ENCODE peak calls at places on chromosomes 12 and 14, in six cellular contexts. One of them, this sample, is unnamed.

GRCh38 chr14:35402323-35403084 is 2.0 kb downstream of the NFKBIA start:
- DNase-seq in Caco-2: no peak
- DNase-seq in MM.1S: no peak
- DNase-seq in PC-9: no peak
- DNase-seq in ascending aorta: no peak
- DNase-seq in tibial nerve: no peak
- DNase-seq in this sample: no peak

GRCh38 chr12:62123721-62124203 is 136.4 kb upstream of the USP15 start:
- DNase-seq in Caco-2: peak; percentile 36
- DNase-seq in MM.1S: peak; percentile 54
- DNase-seq in PC-9: no peak
- DNase-seq in ascending aorta: peak; percentile 67
- DNase-seq in tibial nerve: no peak
- DNase-seq in this sample: peak; percentile 18

GRCh38 chr12:116346751-116347150 is 69.3 kb upstream of the MED13L start:
- DNase-seq in Caco-2: no peak
- DNase-seq in MM.1S: no peak
- DNase-seq in PC-9: peak; percentile 43
- DNase-seq in ascending aorta: peak; percentile 72
- DNase-seq in tibial nerve: no peak
- DNase-seq in this sample: peak; percentile 76

GRCh38 chr14:29709490-29709889 is 218.2 kb downstream of the PRKD1 start:
- DNase-seq in Caco-2: no peak
- DNase-seq in MM.1S: no peak
- DNase-seq in PC-9: no peak
- DNase-seq in ascending aorta: no peak
- DNase-seq in tibial nerve: no peak
- DNase-seq in this sample: no peak

GRCh38 chr12:105955976-105956375 is 182.8 kb downstream of the NUAK1 start:
- DNase-seq in Caco-2: no peak
- DNase-seq in MM.1S: no peak
- DNase-seq in PC-9: no peak
- DNase-seq in ascending aorta: no peak
- DNase-seq in tibial nerve: no peak
- DNase-seq in this sample: no peak

GRCh38 chr14:63205281-63205575 is 985 bp downstream of the RHOJ start:
- DNase-seq in Caco-2: no peak
- DNase-seq in MM.1S: no peak
- DNase-seq in PC-9: no peak
- DNase-seq in ascending aorta: no peak
- DNase-seq in tibial nerve: no peak
- DNase-seq in this sample: no peak

GRCh38 chr14:83071888-83072501 is 1538.3 kb upstream of the SEL1L start:
- DNase-seq in Caco-2: no peak
- DNase-seq in MM.1S: peak; percentile 51
- DNase-seq in PC-9: no peak
- DNase-seq in ascending aorta: no peak
- DNase-seq in tibial nerve: no peak
- DNase-seq in this sample: no peak

GRCh38 chr12:124322271-124322998 is 27.5 kb downstream of the RFLNA start:
- DNase-seq in Caco-2: no peak
- DNase-seq in MM.1S: no peak
- DNase-seq in PC-9: no peak
- DNase-seq in ascending aorta: no peak
- DNase-seq in tibial nerve: no peak
- DNase-seq in this sample: no peak

GRCh38 chr12:103800252-103800771 is 40.7 kb downstream of the NT5DC3 start:
- DNase-seq in Caco-2: no peak
- DNase-seq in MM.1S: no peak
- DNase-seq in PC-9: peak; percentile 65
- DNase-seq in ascending aorta: peak; percentile 82
- DNase-seq in tibial nerve: peak; percentile 50
- DNase-seq in this sample: peak; percentile 63

GRCh38 chr14:101131451-101131916 is 228.0 kb upstream of the RTL1 start:
- DNase-seq in Caco-2: no peak
- DNase-seq in MM.1S: no peak
- DNase-seq in PC-9: no peak
- DNase-seq in ascending aorta: no peak
- DNase-seq in tibial nerve: no peak
- DNase-seq in this sample: no peak

GRCh38 chr14:22380511-22381455 is 208.2 kb downstream of the DAD1 start:
- DNase-seq in Caco-2: no peak
- DNase-seq in MM.1S: no peak
- DNase-seq in PC-9: no peak
- DNase-seq in ascending aorta: no peak
- DNase-seq in tibial nerve: no peak
- DNase-seq in this sample: no peak

GRCh38 chr12:74415633-74416032 is 122.0 kb upstream of the ATXN7L3B start:
- DNase-seq in Caco-2: no peak
- DNase-seq in MM.1S: peak; percentile 53
- DNase-seq in PC-9: no peak
- DNase-seq in ascending aorta: no peak
- DNase-seq in tibial nerve: no peak
- DNase-seq in this sample: no peak

GRCh38 chr12:108852674-108853073 is 4.7 kb downstream of the SSH1 start:
- DNase-seq in Caco-2: no peak
- DNase-seq in MM.1S: no peak
- DNase-seq in PC-9: no peak
- DNase-seq in ascending aorta: no peak
- DNase-seq in tibial nerve: no peak
- DNase-seq in this sample: no peak

GRCh38 chr12:99722690-99723486 is 75.3 kb downstream of the GARIN6 start:
- DNase-seq in Caco-2: no peak
- DNase-seq in MM.1S: no peak
- DNase-seq in PC-9: no peak
- DNase-seq in ascending aorta: no peak
- DNase-seq in tibial nerve: no peak
- DNase-seq in this sample: no peak

GRCh38 chr12:89346741-89347324 is 5.5 kb downstream of the DUSP6 start:
- DNase-seq in Caco-2: no peak
- DNase-seq in MM.1S: no peak
- DNase-seq in PC-9: no peak
- DNase-seq in ascending aorta: no peak
- DNase-seq in tibial nerve: no peak
- DNase-seq in this sample: no peak

GRCh38 chr12:54442071-54442470 is 23.0 kb upstream of the ITGA5 start:
- DNase-seq in Caco-2: no peak
- DNase-seq in MM.1S: no peak
- DNase-seq in PC-9: no peak
- DNase-seq in ascending aorta: no peak
- DNase-seq in tibial nerve: no peak
- DNase-seq in this sample: no peak

GRCh38 chr12:132218915-132219314 is 74.7 kb downstream of the NOC4L start:
- DNase-seq in Caco-2: peak; percentile 61
- DNase-seq in MM.1S: peak; percentile 18
- DNase-seq in PC-9: no peak
- DNase-seq in ascending aorta: no peak
- DNase-seq in tibial nerve: no peak
- DNase-seq in this sample: no peak

GRCh38 chr12:113152835-113153814 is 3.6 kb downstream of the CFAP73 start:
- DNase-seq in Caco-2: peak; percentile 75
- DNase-seq in MM.1S: peak; percentile 49
- DNase-seq in PC-9: peak; percentile 67
- DNase-seq in ascending aorta: no peak
- DNase-seq in tibial nerve: peak; percentile 32
- DNase-seq in this sample: no peak
- TF ChIP-seq CTCF in Caco-2: peak; percentile 75
- TF ChIP-seq CTCF in MM.1S: peak; percentile 33
- TF ChIP-seq CTCF in PC-9: peak; percentile 56
- TF ChIP-seq CTCF in ascending aorta: no peak
- TF ChIP-seq CTCF in tibial nerve: peak; percentile 13
- TF ChIP-seq CTCF in this sample: peak; percentile 38

DNA sequence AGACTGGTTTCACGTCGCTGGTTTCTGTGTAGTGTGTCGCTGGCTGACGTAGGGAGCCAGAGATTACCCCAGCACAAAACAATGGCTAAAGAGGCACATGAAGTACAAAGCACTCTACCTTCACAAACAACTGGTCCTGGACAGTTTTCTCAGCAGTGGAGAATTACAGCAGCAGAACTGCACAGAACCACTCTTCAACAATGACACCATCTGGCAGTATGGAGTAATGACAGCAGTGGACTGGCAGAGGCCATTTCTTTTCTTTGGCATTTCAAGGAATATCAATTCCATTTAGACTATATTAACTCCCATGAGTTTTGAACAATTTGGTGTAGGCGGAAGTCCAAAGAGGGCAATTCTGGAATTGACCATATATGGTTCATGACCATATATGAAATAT is 1074.1 kb downstream of the AACS start:
- DNase-seq in Caco-2: no peak
- DNase-seq in MM.1S: no peak
- DNase-seq in PC-9: no peak
- DNase-seq in ascending aorta: no peak
- DNase-seq in tibial nerve: no peak
- DNase-seq in this sample: no peak
- H3K9me3 ChIP-seq in Caco-2: no peaks in the 10 kb centered on the region
- H3K9me3 ChIP-seq in MM.1S: no peaks in the 10 kb centered on the region
- H3K9me3 ChIP-seq in PC-9: peaks cover 5% of the 10 kb centered on the region
- H3K9me3 ChIP-seq in ascending aorta: peaks cover 27% of the 10 kb centered on the region
- H3K9me3 ChIP-seq in tibial nerve: no peaks in the 10 kb centered on the region
- H3K9me3 ChIP-seq in this sample: peaks cover 26% of the 10 kb centered on the region

GRCh38 chr14:60091550-60092511 is at the start of gene PCNX4:
- DNase-seq in Caco-2: peak; percentile 97
- DNase-seq in MM.1S: peak; percentile 91
- DNase-seq in PC-9: peak; percentile 96
- DNase-seq in ascending aorta: peak; percentile 98
- DNase-seq in tibial nerve: peak; percentile 96
- DNase-seq in this sample: peak; percentile 96
- TF ChIP-seq CTCF in Caco-2: peak; percentile 0
- TF ChIP-seq CTCF in MM.1S: no peak
- TF ChIP-seq CTCF in PC-9: no peak
- TF ChIP-seq CTCF in ascending aorta: no peak
- TF ChIP-seq CTCF in tibial nerve: no peak
- TF ChIP-seq CTCF in this sample: no peak

GRCh38 chr12:34399631-34400422 is 377.5 kb downstream of the ALG10 start:
- DNase-seq in Caco-2: peak; percentile 24
- DNase-seq in MM.1S: no peak
- DNase-seq in PC-9: no peak
- DNase-seq in ascending aorta: peak; percentile 33
- DNase-seq in tibial nerve: peak; percentile 1
- DNase-seq in this sample: no peak

GRCh38 chr12:34400423-34400881 is 378.2 kb downstream of the ALG10 start:
- DNase-seq in Caco-2: peak; percentile 26
- DNase-seq in MM.1S: no peak
- DNase-seq in PC-9: no peak
- DNase-seq in ascending aorta: peak; percentile 48
- DNase-seq in tibial nerve: no peak
- DNase-seq in this sample: no peak

GRCh38 chr12:34401659-34402227 is 379.4 kb downstream of the ALG10 start:
- DNase-seq in Caco-2: no peak
- DNase-seq in MM.1S: no peak
- DNase-seq in PC-9: no peak
- DNase-seq in ascending aorta: peak; percentile 50
- DNase-seq in tibial nerve: peak; percentile 4
- DNase-seq in this sample: no peak

GRCh38 chr12:34402228-34402898 is 380.1 kb downstream of the ALG10 start:
- DNase-seq in Caco-2: peak; percentile 22
- DNase-seq in MM.1S: no peak
- DNase-seq in PC-9: no peak
- DNase-seq in ascending aorta: peak; percentile 57
- DNase-seq in tibial nerve: peak; percentile 2
- DNase-seq in this sample: no peak

GRCh38 chr12:34400986-34401658 is 378.8 kb downstream of the ALG10 start:
- DNase-seq in Caco-2: peak; percentile 32
- DNase-seq in MM.1S: no peak
- DNase-seq in PC-9: no peak
- DNase-seq in ascending aorta: peak; percentile 52
- DNase-seq in tibial nerve: peak; percentile 9
- DNase-seq in this sample: no peak
- H3K9me3 ChIP-seq in Caco-2: peaks cover 57% of the 10 kb centered on the region
- H3K9me3 ChIP-seq in MM.1S: no peaks in the 10 kb centered on the region
- H3K9me3 ChIP-seq in PC-9: no peaks in the 10 kb centered on the region
- H3K9me3 ChIP-seq in ascending aorta: peaks cover 18% of the 10 kb centered on the region
- H3K9me3 ChIP-seq in tibial nerve: peaks cover 4% of the 10 kb centered on the region
- H3K9me3 ChIP-seq in this sample: peaks cover 100% of the 10 kb centered on the region

GRCh38 chr14:28375295-28375694 is 391.3 kb upstream of the FOXG1 start:
- DNase-seq in Caco-2: peak; percentile 34
- DNase-seq in MM.1S: peak; percentile 19
- DNase-seq in PC-9: no peak
- DNase-seq in ascending aorta: no peak
- DNase-seq in tibial nerve: no peak
- DNase-seq in this sample: no peak
- TF ChIP-seq CTCF in Caco-2: peak; percentile 48
- TF ChIP-seq CTCF in MM.1S: peak; percentile 24
- TF ChIP-seq CTCF in PC-9: peak; percentile 52
- TF ChIP-seq CTCF in ascending aorta: no peak
- TF ChIP-seq CTCF in tibial nerve: no peak
- TF ChIP-seq CTCF in this sample: no peak

This sample was measured in AG04450.